ENCODE peak calls at places on chromosomes 13 and 19, in six cellular contexts. A is brain microvascular endothelial cell, C is psoas muscle, M is ovary, O is SJSA1, J is aorta. E is an unnamed sample. For H3K27me3, the result is how much of the 10 kb centered on the place peaks cover.

GRCh38 chr19:58582985-58583384 is 9.8 kb upstream of the MZF1 start:
- DNase-seq in J (no peak), M (peak), C (no peak), A (no peak), O (peak), E (no peak)

GRCh38 chr19:55777528-55777927 is 8.6 kb downstream of the RFPL4AL1 start:
- DNase-seq in A (no peak), J (no peak), M (no peak), C (no peak), O (no peak), E (no peak)

GRCh38 chr13:94658926-94659649 is 53.3 kb downstream of the SOX21 start:
- DNase-seq in C (no peak), J (no peak), A (no peak), M (no peak), O (no peak), E (no peak)

GRCh38 chr19:1843646-1844394 is 4.5 kb downstream of the REXO1 start:
- DNase-seq in A (no peak), C (no peak), M (no peak), J (no peak), O (no peak), E (no peak)

GRCh38 chr19:11426656-11427055 is 7.5 kb upstream of the RGL3 start:
- DNase-seq in M (no peak), O (no peak), J (no peak), A (no peak), C (no peak), E (no peak)

GRCh38 chr13:113209880-113210421 is 538 bp downstream of the CUL4A start:
- DNase-seq in A (peak), M (peak), O (no peak), J (peak), C (peak), E (peak)

GRCh38 chr13:34124912-34125311 is 307.0 kb downstream of the RFC3 start:
- DNase-seq in C (no peak), M (no peak), A (no peak), O (no peak), J (no peak), E (no peak)

GRCh38 chr19:4557971-4558941 is 1.2 kb downstream of the SEMA6B start:
- DNase-seq in C (no peak), A (no peak), J (no peak), O (no peak), M (peak), E (no peak)

GRCh38 chr13:46926856-46927625 is 30.2 kb upstream of the HTR2A start:
- DNase-seq in C (no peak), J (no peak), A (no peak), O (no peak), M (no peak), E (no peak)

GRCh38 chr19:34131100-34131499 is 41.2 kb upstream of the LSM14A start:
- DNase-seq in J (no peak), O (no peak), M (no peak), A (peak), C (no peak), E (no peak)

GRCh38 chr13:30051531-30052060 is 201.2 kb upstream of the UBL3 start:
- DNase-seq in J (no peak), M (no peak), A (no peak), C (no peak), O (no peak), E (no peak)

GRCh38 chr19:37872383-37872782 is 34.0 kb downstream of the WDR87 start:
- DNase-seq in C (no peak), M (no peak), O (no peak), J (no peak), A (no peak), E (no peak)

GRCh38 chr19:53982611-53983010 is 8.8 kb upstream of the CACNG6 start:
- DNase-seq in O (no peak), J (no peak), M (no peak), C (peak), A (no peak), E (no peak)

GRCh38 chr13:105083986-105084385 is 1451.5 kb downstream of the EFNB2 start:
- DNase-seq in A (no peak), M (no peak), O (no peak), J (no peak), C (no peak), E (no peak)

GRCh38 chr13:110886475-110887241 is 28.2 kb downstream of the ANKRD10 start:
- DNase-seq in O (peak), J (no peak), A (no peak), M (no peak), C (no peak), E (no peak)

GRCh38 chr19:31220540-31220939 is 128.7 kb downstream of the TSHZ3 start:
- DNase-seq in O (no peak), M (no peak), J (no peak), A (no peak), C (no peak), E (no peak)

GRCh38 chr13:27043013-27043412 is 128.6 kb downstream of the USP12 start:
- DNase-seq in J (no peak), O (peak), A (peak), C (no peak), M (no peak), E (no peak)

GRCh38 chr19:29677001-29677781 is 11.9 kb downstream of the PLEKHF1 start:
- DNase-seq in M (no peak), A (no peak), O (no peak), C (no peak), J (no peak), E (no peak)

GRCh38 chr19:17080441-17080803 is 4.8 kb downstream of the MYO9B start:
- DNase-seq in J (no peak), M (no peak), A (no peak), O (no peak), C (no peak), E (no peak)

GRCh38 chr19:49631279-49631588 is 8.7 kb downstream of the RRAS start:
- DNase-seq in J (no peak), M (no peak), A (no peak), O (no peak), C (no peak), E (no peak)

GRCh38 chr13:45807520-45808099 is 43.9 kb downstream of the SIAH3 start:
- DNase-seq in M (no peak), O (no peak), J (no peak), A (peak), C (no peak), E (no peak)

GRCh38 chr13:25217023-25217909 is 45.2 kb upstream of the AMER2 start:
- DNase-seq in J (no peak), A (peak), M (no peak), C (no peak), O (no peak), E (no peak)

GRCh38 chr13:100130092-100130491 is 41.2 kb downstream of the PCCA start:
- DNase-seq in O (no peak), A (no peak), C (no peak), M (no peak), J (no peak), E (no peak)

GRCh38 chr19:3224346-3225325 is at the start of gene CELF5:
- DNase-seq in J (no peak), M (peak), C (peak), O (no peak), A (no peak), E (peak)

GRCh38 chr13:52344108-52344507 is 61.9 kb downstream of the THSD1 start:
- DNase-seq in A (no peak), M (no peak), C (no peak), J (no peak), O (no peak), E (no peak)

GRCh38 chr19:19107663-19108062 is 30.6 kb downstream of the TMEM161A start:
- DNase-seq in A (no peak), J (no peak), M (no peak), C (no peak), O (no peak), E (no peak)

GRCh38 chr13:90696254-90696653 is 651.2 kb upstream of the MIR17HG start:
- DNase-seq in M (no peak), J (no peak), C (no peak), O (no peak), A (peak), E (no peak)

DNA sequence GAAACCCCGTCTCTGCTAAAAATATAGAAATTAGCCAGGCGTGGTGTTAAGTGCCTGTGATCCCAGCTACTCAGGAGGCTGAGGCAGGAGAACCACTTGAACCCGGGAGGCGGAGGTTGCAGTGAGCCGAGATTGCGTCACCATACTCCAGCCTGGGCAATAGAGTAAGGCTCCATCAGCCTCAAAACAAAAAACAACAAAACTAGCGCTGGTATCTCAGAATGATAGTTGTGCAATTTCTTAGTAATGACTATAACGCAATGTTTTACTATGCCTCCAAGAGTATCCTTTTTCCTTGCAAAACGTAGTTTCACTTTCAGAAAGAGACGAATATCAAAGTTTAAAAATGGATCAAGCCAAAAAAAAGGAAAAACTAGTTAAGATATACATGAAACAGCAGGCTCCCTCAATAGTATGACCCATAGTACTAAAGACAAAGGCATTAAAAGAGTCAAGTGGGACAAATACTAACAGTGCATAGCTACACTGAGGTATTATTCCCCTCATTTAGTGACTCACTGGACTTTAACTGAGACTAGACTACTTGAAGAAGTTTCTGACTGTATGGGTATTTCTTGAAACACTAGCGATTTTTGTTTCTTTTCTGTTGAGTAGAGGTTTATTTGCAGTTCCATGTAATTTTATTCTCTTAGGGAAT is 10.5 kb upstream of the ITM2B start:
- DNase-seq in A (no peak), M (peak), C (peak), O (no peak), J (peak), E (no peak)
- H3K27ac ChIP-seq in A (peak), M (peak), C (peak), O (peak), J (no peak), E (peak)

GRCh38 chr19:12996542-12997094 is 1.3 kb downstream of the NFIX start:
- DNase-seq in M (peak), J (no peak), A (no peak), C (no peak), O (peak), E (no peak)
- H3K27me3 ChIP-seq in M (under half), J (under half), A (under half), C (under half), O (under half), E (under half)

DNA sequence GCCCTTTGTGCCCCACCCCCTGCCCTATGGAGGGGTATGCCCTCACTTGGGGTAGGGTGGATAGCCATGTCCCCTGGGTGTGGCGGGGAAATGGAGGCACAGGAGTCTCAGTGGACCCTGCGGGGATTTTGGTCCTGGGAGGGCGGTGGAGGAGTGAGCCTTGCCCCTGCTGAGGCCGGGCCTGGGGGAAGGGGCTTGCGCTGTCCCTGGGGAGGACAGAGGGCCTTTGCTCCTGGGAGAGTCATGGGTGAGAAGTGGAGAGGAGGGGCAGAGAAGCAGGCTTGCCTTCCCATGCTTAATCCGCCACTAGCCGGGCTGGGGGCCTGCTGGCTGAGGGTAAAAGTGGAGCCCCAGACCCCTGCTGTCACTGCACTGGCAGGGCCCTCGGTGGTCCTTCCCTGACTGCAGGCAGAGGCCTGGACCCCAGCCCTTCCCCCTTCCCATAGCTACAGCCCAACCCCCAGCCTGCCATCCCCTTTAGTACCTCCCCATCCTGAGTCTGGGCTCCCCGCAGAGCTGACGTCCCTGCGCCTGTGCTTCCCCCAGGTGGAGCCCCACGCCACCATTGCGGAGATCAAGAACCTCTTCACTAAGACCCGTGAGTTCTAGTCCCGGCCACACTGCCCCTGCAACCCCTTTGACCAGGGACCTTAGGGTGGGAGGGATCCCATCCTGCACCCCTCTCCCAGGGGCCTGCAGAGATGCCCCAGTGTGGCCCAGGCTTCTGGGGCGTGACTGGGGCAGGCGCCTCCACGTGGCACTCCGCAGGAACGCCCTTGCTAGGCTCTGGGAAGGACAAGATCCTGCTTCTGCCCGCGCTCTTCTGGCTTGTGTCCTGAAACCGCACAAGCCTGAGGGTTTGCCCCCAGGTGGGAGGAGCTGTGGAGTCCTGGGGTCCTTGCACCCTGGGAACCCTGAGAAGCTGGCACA is 8.9 kb downstream of the NDUFB7 start:
- DNase-seq in A (no peak), C (peak), O (no peak), J (no peak), M (no peak), E (no peak)
- H3K27ac ChIP-seq in A (no peak), C (peak), O (no peak), J (no peak), M (no peak), E (peak)

GRCh38 chr13:43203781-43204180 is 180.4 kb downstream of the DNAJC15 start:
- DNase-seq in M (no peak), O (no peak), C (no peak), J (no peak), A (no peak), E (no peak)

GRCh38 chr13:43200736-43201135 is 177.3 kb downstream of the DNAJC15 start:
- DNase-seq in J (no peak), O (no peak), C (no peak), M (no peak), A (no peak), E (no peak)

GRCh38 chr13:43206858-43207257 is 183.5 kb downstream of the DNAJC15 start:
- DNase-seq in C (no peak), A (no peak), O (no peak), M (no peak), J (no peak), E (no peak)

GRCh38 chr13:43205421-43205820 is 182.0 kb downstream of the DNAJC15 start:
- DNase-seq in J (no peak), C (no peak), A (no peak), M (no peak), O (no peak), E (no peak)

DNA sequence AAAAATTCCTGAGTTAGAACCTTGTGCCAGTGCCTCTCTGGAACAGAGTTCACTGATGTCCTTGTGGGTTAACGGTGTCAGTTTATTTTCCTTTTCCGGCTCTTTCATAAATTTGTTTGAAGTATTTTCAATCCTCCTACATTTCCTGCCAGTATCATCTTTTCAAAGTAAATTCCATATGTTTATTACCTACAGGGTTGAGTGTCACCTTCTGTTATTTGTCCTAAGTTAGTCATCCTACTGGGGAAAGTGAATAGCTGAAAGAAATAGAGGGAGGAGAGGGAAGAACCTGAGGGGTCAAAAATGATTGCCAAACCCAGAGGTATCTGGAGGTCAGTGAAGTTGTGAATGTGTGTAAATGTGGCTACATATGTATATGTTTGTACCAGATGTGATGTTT is 181.2 kb downstream of the DNAJC15 start:
- DNase-seq in C (no peak), A (no peak), J (no peak), O (no peak), M (no peak), E (no peak)
- H3K27me3 ChIP-seq in C (under half), A (under half), J (under half), O (under half), M (under half), E (under half)

DNA sequence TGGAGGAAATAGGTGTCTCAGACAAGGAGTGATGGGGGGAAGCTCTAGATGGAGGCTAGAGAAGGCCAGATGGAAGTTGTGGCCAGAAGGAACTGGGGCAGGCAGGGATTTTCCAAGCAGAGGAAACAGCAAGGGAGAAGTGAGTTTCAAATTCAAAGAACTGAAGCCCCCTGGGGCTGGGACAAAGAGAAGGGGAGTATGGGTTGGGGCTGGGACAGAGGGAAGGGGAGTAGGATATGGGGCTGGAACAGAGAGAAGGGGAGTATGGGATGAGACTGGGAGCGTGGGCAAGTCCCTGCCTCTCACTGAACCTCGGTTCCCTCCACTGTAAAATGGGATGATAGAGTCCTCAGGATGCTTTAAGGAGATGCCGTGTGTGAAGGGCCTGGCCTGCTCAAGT is 1.9 kb upstream of the GTF2F1 start:
- DNase-seq in C (no peak), A (no peak), J (no peak), O (no peak), M (no peak), E (no peak)
- H3K27ac ChIP-seq in C (no peak), A (no peak), J (no peak), O (no peak), M (no peak), E (no peak)

DNA sequence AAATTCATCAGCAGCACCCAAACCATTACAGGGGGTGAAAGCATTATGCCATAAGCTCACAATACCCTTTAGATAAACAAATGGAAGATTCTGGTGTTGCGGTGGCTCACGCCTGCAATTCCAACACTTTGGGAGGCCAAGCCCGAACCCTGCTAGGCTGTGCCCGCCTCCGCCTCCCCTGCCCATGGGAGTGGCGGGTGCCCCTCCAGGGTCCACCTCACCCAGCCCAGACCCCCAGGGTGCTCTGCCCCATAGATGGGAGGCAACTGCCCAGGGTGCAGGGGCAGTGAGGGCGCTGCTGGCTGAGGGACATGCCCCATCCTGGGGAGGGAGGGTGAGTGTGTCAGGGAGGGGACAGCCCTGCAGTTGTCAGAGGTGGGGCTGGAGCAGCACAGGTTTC is 10.0 kb upstream of the SIGLECL1 start:
- DNase-seq in M (no peak), J (no peak), O (no peak), C (no peak), A (no peak), E (no peak)
- H3K27me3 ChIP-seq in M (under half), J (under half), O (under half), C (under half), A (under half), E (under half)

E was measured in CD4-positive, alpha-beta T cell.